ENCODE peak calls at places on chromosomes 13 and 19, in six cellular contexts. O, E, Z, Y, C and D are unnamed samples.

GRCh38 chr13:39263033-39263432 is 224.8 kb downstream of the NHLRC3 start:
- DNase-seq in Y (peak; percentile 17), E (peak; percentile 2), C (peak; percentile 50), Z (peak; percentile 10), O (no peak), D (peak; percentile 52)

GRCh38 chr19:45172173-45172572 is 5.9 kb downstream of the TRAPPC6A start:
- DNase-seq in Z (no peak), E (no peak), O (no peak), Y (no peak), C (no peak), D (no peak)

GRCh38 chr13:85497652-85498051 is 301.6 kb downstream of the SLITRK6 start:
- DNase-seq in C (peak; percentile 98), Y (peak; percentile 48), Z (no peak), O (no peak), E (peak; percentile 67), D (peak; percentile 91)

GRCh38 chr13:40442826-40443225 is 223.6 kb downstream of the FOXO1 start:
- DNase-seq in O (no peak), E (no peak), Z (no peak), C (no peak), Y (no peak), D (no peak)

GRCh38 chr13:25249001-25249543 is 38.2 kb downstream of the MTMR6 start:
- DNase-seq in C (peak; percentile 41), Z (no peak), E (no peak), Y (peak; percentile 9), O (no peak), D (peak; percentile 34)

GRCh38 chr13:20475927-20476691 is 49.5 kb downstream of the CRYL1 start:
- DNase-seq in Y (no peak), C (no peak), O (no peak), Z (peak; percentile 78), E (no peak), D (no peak)

GRCh38 chr13:59823495-59823894 is 340.2 kb downstream of the DIAPH3 start:
- DNase-seq in O (no peak), Y (peak; percentile 0), Z (no peak), C (peak; percentile 38), E (no peak), D (peak; percentile 42)

GRCh38 chr19:2083174-2083854 is 12.8 kb downstream of the MOB3A start:
- DNase-seq in O (no peak), C (no peak), Y (no peak), E (no peak), Z (peak; percentile 77), D (no peak)

GRCh38 chr19:47729468-47729798 is 15.9 kb upstream of the NOP53 start:
- DNase-seq in O (peak; percentile 77), E (peak; percentile 86), C (peak; percentile 84), Y (peak; percentile 98), Z (no peak), D (peak; percentile 76)

GRCh38 chr19:51546650-51547396 is 15.4 kb upstream of the SIGLEC6 start:
- DNase-seq in C (no peak), Z (no peak), O (no peak), Y (no peak), E (no peak), D (peak; percentile 69)

GRCh38 chr13:31007392-31007791 is 74.9 kb downstream of the TEX26 start:
- DNase-seq in Z (no peak), C (no peak), Y (no peak), O (no peak), E (no peak), D (no peak)

GRCh38 chr13:31755803-31756212 is 16.5 kb downstream of the RXFP2 start:
- DNase-seq in O (no peak), E (no peak), Y (no peak), C (peak; percentile 57), Z (no peak), D (peak; percentile 81)

GRCh38 chr13:106415971-106416370 is 119.5 kb downstream of the EFNB2 start:
- DNase-seq in C (no peak), E (no peak), O (no peak), Y (no peak), Z (no peak), D (no peak)

GRCh38 chr13:29799041-29799440 is 51.4 kb downstream of the UBL3 start:
- DNase-seq in O (no peak), Z (no peak), C (no peak), Y (no peak), E (no peak), D (no peak)

GRCh38 chr13:36736119-36736726 is 62.4 kb downstream of the SERTM1 start:
- DNase-seq in Z (peak; percentile 12), Y (peak; percentile 50), E (peak; percentile 11), C (peak; percentile 75), O (peak; percentile 32), D (peak; percentile 54)

GRCh38 chr13:32142956-32143375 is 111.4 kb downstream of the FRY start:
- DNase-seq in Y (peak; percentile 10), C (peak; percentile 36), Z (no peak), O (no peak), E (peak; percentile 8), D (peak; percentile 34)

GRCh38 chr13:62512194-62513141 is 1096.8 kb upstream of the PCDH20 start:
- DNase-seq in Y (peak; percentile 55), Z (no peak), E (peak; percentile 10), O (no peak), C (peak; percentile 36), D (peak; percentile 18)

GRCh38 chr19:53655042-53655665 is 23.4 kb downstream of the DPRX start:
- DNase-seq in Z (no peak), O (no peak), C (no peak), Y (no peak), E (no peak), D (no peak)

GRCh38 chr13:105058517-105058916 is 1476.9 kb downstream of the EFNB2 start:
- DNase-seq in O (no peak), E (no peak), Z (no peak), Y (no peak), C (no peak), D (no peak)

GRCh38 chr19:6576869-6577281 is 14.1 kb downstream of the CD70 start:
- DNase-seq in E (no peak), Y (peak; percentile 42), C (no peak), O (no peak), Z (no peak), D (no peak)

GRCh38 chr13:21885714-21886224 is 214.9 kb downstream of the FGF9 start:
- DNase-seq in Y (no peak), Z (no peak), E (no peak), C (no peak), O (no peak), D (no peak)

GRCh38 chr13:62933809-62934208 is 1518.2 kb upstream of the PCDH20 start:
- DNase-seq in O (no peak), Y (no peak), E (no peak), Z (no peak), C (no peak), D (no peak)

GRCh38 chr19:6842871-6843607 is 44.3 kb upstream of the ADGRE1 start:
- DNase-seq in Z (no peak), Y (no peak), O (no peak), E (no peak), C (no peak), D (no peak)

GRCh38 chr19:45217193-45217956 is 27.8 kb downstream of the EXOC3L2 start:
- DNase-seq in C (no peak), E (no peak), Z (no peak), O (no peak), Y (no peak), D (no peak)

GRCh38 chr13:37010424-37010823 is 9.8 kb downstream of the EXOSC8 start:
- DNase-seq in Z (no peak), E (no peak), Y (no peak), O (no peak), C (no peak), D (no peak)

GRCh38 chr19:52336976-52337375 is 933 bp downstream of the ZNF610 start:
- DNase-seq in Z (no peak), O (no peak), Y (no peak), C (peak; percentile 15), E (no peak), D (peak; percentile 33)

GRCh38 chr13:73462241-73462640 is 403.4 kb downstream of the KLF5 start:
- DNase-seq in O (no peak), E (no peak), Z (no peak), C (no peak), Y (no peak), D (no peak)

GRCh38 chr19:3483226-3483628 is at the start of gene SMIM44:
- DNase-seq in C (no peak), Y (no peak), O (no peak), Z (no peak), E (no peak), D (no peak)

GRCh38 chr19:33175156-33175782 is 18.9 kb upstream of the LRP3 start:
- DNase-seq in Y (no peak), C (no peak), E (no peak), O (no peak), Z (no peak), D (no peak)
- H3K4me3 ChIP-seq in Y (no peak overlapping the region), C (no peak overlapping the region), E (peak overlapping the region; percentile 86), O (no peak overlapping the region), Z (no peak overlapping the region), D (no peak overlapping the region)

DNA sequence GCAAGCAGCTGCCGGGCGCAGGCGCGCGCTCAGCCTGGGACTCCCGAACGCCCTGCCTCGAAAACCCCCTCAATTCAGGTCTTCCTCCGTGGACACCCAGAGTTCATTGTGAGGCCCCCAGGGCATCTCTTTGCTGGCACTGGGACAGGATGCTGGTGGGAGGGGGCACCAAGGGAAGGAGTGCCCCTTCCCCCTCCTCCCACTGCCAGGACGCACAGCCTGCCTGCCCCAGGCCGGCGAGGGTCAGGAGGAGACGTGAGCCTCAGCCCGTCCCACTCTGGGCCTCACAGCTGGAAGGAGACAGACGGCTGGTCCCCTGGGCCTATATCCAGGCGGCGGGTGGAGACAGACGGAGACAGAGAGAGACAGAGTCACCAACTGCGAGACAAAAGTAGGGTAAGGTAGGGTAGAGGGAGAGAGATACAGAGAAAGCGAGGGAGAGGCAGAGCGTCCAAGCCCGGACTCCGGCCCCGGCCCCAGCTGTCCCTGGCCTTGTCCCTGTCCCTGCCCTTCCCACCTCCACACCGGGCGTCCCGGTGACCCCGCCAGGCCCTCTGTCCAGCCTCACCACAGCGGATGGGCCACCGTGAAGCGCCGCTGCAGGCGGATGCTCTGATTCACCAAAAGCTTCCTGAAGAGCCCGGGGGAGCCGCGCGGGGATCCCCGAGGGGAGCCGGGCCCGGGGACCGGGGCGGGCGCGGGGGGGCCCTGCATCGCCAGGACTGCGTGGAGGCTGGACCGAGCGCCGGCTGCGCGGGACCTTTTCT is at the start of gene PDE4C:
- DNase-seq in Z (no peak), C (no peak), O (peak; percentile 55), E (no peak), Y (no peak), D (peak; percentile 46)
- H3K4me3 ChIP-seq in Z (no peak within 1 kb of the TSS), C (no peak within 1 kb of the TSS), O (no peak within 1 kb of the TSS), E (no peak within 1 kb of the TSS), Y (no peak within 1 kb of the TSS), D (no peak within 1 kb of the TSS)

GRCh38 chr13:57629391-57629804 is 2.1 kb upstream of the PCDH17 start:
- DNase-seq in O (no peak), E (no peak), C (peak; percentile 40), Y (no peak), Z (no peak), D (no peak)
- H3K4me3 ChIP-seq in O (peak overlapping the region; percentile 14), E (no peak overlapping the region), C (peak overlapping the region; percentile 19), Y (peak overlapping the region; percentile 22), Z (no peak overlapping the region), D (peak overlapping the region; percentile 83)

GRCh38 chr13:68358218-68358817 is 1128.2 kb upstream of the PCDH9 start:
- DNase-seq in O (no peak), Z (no peak), C (no peak), Y (no peak), E (no peak), D (no peak)
- H3K4me3 ChIP-seq in O (no peak overlapping the region), Z (no peak overlapping the region), C (no peak overlapping the region), Y (no peak overlapping the region), E (no peak overlapping the region), D (no peak overlapping the region)